ENCODE peak calls at places on chromosomes 12 and 14, in ten cellular contexts. Q is uterus, P is right lobe of liver, G is adrenal gland, O is breast epithelium, T is testis, F is transverse colon, H is ovary, J is HepG2, L is IMR-90. R is an unnamed sample. For H3K36me3, the result is how much of the 10 kb centered on the place peaks cover.

GRCh38 chr14:24339284-24340151 is at the start of gene RIPK3:
- DNase-seq in P (peak), J (no peak), O (no peak), L (no peak), G (no peak), H (no peak), Q (no peak), F (peak), T (no peak), R (peak)

GRCh38 chr14:31936100-31936499 is 141.0 kb upstream of the ARHGAP5 start:
- DNase-seq in G (no peak), O (no peak), F (peak), J (peak), Q (no peak), T (no peak), P (no peak), L (peak), H (no peak), R (no peak)

GRCh38 chr14:95200404-95200803 is 43.1 kb upstream of the DICER1 start:
- DNase-seq in G (no peak), T (no peak), F (no peak), H (no peak), P (no peak), O (no peak), L (no peak), J (no peak), Q (no peak), R (no peak)

GRCh38 chr12:26239508-26240328 is 44.3 kb downstream of the SSPN start:
- DNase-seq in O (peak), P (no peak), Q (peak), G (peak), T (peak), F (no peak), L (peak), J (peak), H (peak), R (peak)

GRCh38 chr14:69328765-69329164 is 68.8 kb downstream of the GALNT16 start:
- DNase-seq in F (no peak), P (no peak), G (no peak), O (no peak), H (no peak), L (no peak), Q (no peak), T (no peak), J (no peak), R (no peak)

GRCh38 chr12:42961395-42961794 is 371.8 kb upstream of the PRICKLE1 start:
- DNase-seq in Q (no peak), O (no peak), H (no peak), P (no peak), G (no peak), L (peak), J (peak), F (no peak), T (no peak), R (no peak)

GRCh38 chr14:64423987-64424386 is 35.8 kb downstream of the MTHFD1 start:
- DNase-seq in O (no peak), F (no peak), H (no peak), J (no peak), G (no peak), L (peak), P (no peak), Q (no peak), T (no peak), R (no peak)

GRCh38 chr12:52279683-52280318 is 5.4 kb downstream of the KRT86 start:
- DNase-seq in G (peak), P (no peak), Q (no peak), J (no peak), H (no peak), T (no peak), L (peak), F (no peak), O (peak), R (no peak)

GRCh38 chr12:42916143-42916542 is 326.6 kb upstream of the PRICKLE1 start:
- DNase-seq in H (no peak), G (no peak), Q (no peak), L (no peak), F (no peak), T (no peak), J (no peak), P (no peak), O (no peak), R (no peak)

GRCh38 chr12:131757111-131757510 is 46.2 kb downstream of the SFSWAP start:
- DNase-seq in H (no peak), L (no peak), T (no peak), P (no peak), O (peak), Q (no peak), G (no peak), F (no peak), J (no peak), R (no peak)

GRCh38 chr12:19963972-19964371 is 404.4 kb upstream of the PDE3A start:
- DNase-seq in H (no peak), F (no peak), O (no peak), J (no peak), G (no peak), L (no peak), Q (no peak), P (no peak), T (no peak), R (no peak)

GRCh38 chr14:75450381-75451276 is 22.8 kb downstream of the JDP2 start:
- DNase-seq in P (peak), O (peak), H (peak), T (no peak), J (peak), F (peak), G (peak), L (peak), Q (peak), R (peak)

GRCh38 chr12:14716848-14717444 is 20.5 kb upstream of the GUCY2C start:
- DNase-seq in G (peak), P (no peak), Q (no peak), T (peak), H (no peak), O (no peak), L (peak), J (peak), F (peak), R (no peak)

GRCh38 chr14:36949371-36949770 is 223.0 kb downstream of the SLC25A21 start:
- DNase-seq in G (no peak), L (no peak), F (no peak), H (no peak), J (no peak), T (no peak), Q (no peak), P (no peak), O (no peak), R (no peak)

GRCh38 chr12:132724506-132725220 is 14.0 kb downstream of the PGAM5 start:
- DNase-seq in G (no peak), H (no peak), O (no peak), F (no peak), J (no peak), P (no peak), L (no peak), Q (no peak), T (no peak), R (no peak)

GRCh38 chr14:57866199-57866755 is 385 bp upstream of the SLC35F4 start:
- DNase-seq in O (no peak), L (no peak), G (no peak), F (no peak), Q (no peak), H (no peak), J (no peak), T (no peak), P (no peak), R (no peak)

GRCh38 chr12:83841620-83842019 is 1071.0 kb downstream of the SLC6A15 start:
- DNase-seq in O (no peak), P (no peak), F (no peak), G (no peak), T (no peak), J (no peak), H (no peak), Q (no peak), L (no peak), R (no peak)

GRCh38 chr14:36502558-36503508 is 17.2 kb downstream of the NKX2-1 start:
- DNase-seq in L (no peak), F (no peak), J (no peak), H (no peak), P (no peak), Q (no peak), O (no peak), T (no peak), G (no peak), R (no peak)

GRCh38 chr14:24630872-24631477 is 3.0 kb downstream of the GZMB start:
- DNase-seq in J (peak), H (no peak), G (no peak), Q (no peak), P (no peak), O (no peak), T (no peak), F (peak), L (peak), R (no peak)

GRCh38 chr14:102442241-102443211 is 67.0 kb downstream of the ANKRD9 start:
- DNase-seq in Q (no peak), O (no peak), J (peak), T (no peak), G (no peak), P (no peak), H (no peak), F (peak), L (peak), R (no peak)

GRCh38 chr12:102971227-102971626 is 13.8 kb downstream of the ASCL1 start:
- DNase-seq in G (no peak), Q (no peak), L (no peak), O (no peak), T (no peak), F (no peak), P (no peak), J (no peak), H (no peak), R (no peak)

GRCh38 chr12:65699251-65699650 is 125.0 kb upstream of the HMGA2 start:
- DNase-seq in F (no peak), L (peak), H (no peak), J (no peak), P (no peak), Q (no peak), T (no peak), G (no peak), O (no peak), R (no peak)

GRCh38 chr14:88933203-88933602 is 108.8 kb downstream of the TTC8 start:
- DNase-seq in O (no peak), F (no peak), Q (no peak), G (no peak), J (no peak), T (no peak), L (no peak), H (no peak), P (no peak), R (no peak)

GRCh38 chr14:53570411-53571387 is 385.9 kb downstream of the BMP4 start:
- DNase-seq in T (no peak), L (no peak), F (no peak), P (no peak), Q (no peak), G (no peak), O (no peak), J (no peak), H (no peak), R (no peak)

GRCh38 chr14:24871302-24871701 is 178.6 kb downstream of the STXBP6 start:
- DNase-seq in L (peak), T (no peak), P (no peak), J (peak), G (no peak), O (no peak), Q (no peak), F (no peak), H (no peak), R (no peak)

GRCh38 chr12:126781593-126781992 is 1485.4 kb upstream of the TMEM132C start:
- DNase-seq in Q (no peak), P (no peak), F (no peak), G (no peak), H (no peak), J (no peak), O (no peak), L (no peak), T (no peak), R (no peak)

GRCh38 chr12:8032242-8033152 is at the start of gene FOXJ2:
- DNase-seq in H (peak), G (peak), J (peak), L (peak), F (peak), Q (peak), P (peak), T (peak), O (peak), R (peak)

GRCh38 chr12:109719123-109720022 is 5.7 kb downstream of the FAM222A start:
- DNase-seq in P (no peak), G (peak), H (no peak), T (no peak), O (no peak), F (no peak), Q (no peak), L (peak), J (peak), R (no peak)

GRCh38 chr12:41936333-41936732 is 208.3 kb downstream of the GXYLT1 start:
- DNase-seq in G (no peak), P (no peak), L (no peak), F (no peak), T (no peak), H (no peak), Q (no peak), J (no peak), O (no peak), R (no peak)

GRCh38 chr12:121250359-121250758 is 40.4 kb downstream of the P2RX4 start:
- DNase-seq in G (no peak), H (no peak), J (no peak), L (no peak), T (no peak), O (no peak), Q (no peak), F (no peak), P (no peak), R (no peak)

GRCh38 chr12:3061858-3062215 is 15.3 kb upstream of the TSPAN9 start:
- DNase-seq in P (no peak), J (no peak), H (no peak), O (no peak), T (no peak), Q (no peak), F (no peak), G (no peak), L (no peak), R (no peak)

GRCh38 chr14:76763362-76764041 is 2.2 kb downstream of the VASH1 start:
- DNase-seq in T (peak), Q (no peak), J (no peak), L (peak), O (no peak), G (no peak), H (no peak), P (no peak), F (no peak), R (no peak)
- H3K36me3 ChIP-seq in T (under half), Q (under half), J (under half), L (under half), O (under half), G (under half), H (under half), P (under half), F (under half), R (under half)

GRCh38 chr12:88940854-88941253 is 360.6 kb upstream of the KITLG start:
- DNase-seq in H (no peak), T (no peak), G (no peak), P (no peak), Q (no peak), L (no peak), F (no peak), J (no peak), O (no peak), R (no peak)

GRCh38 chr12:88931598-88931997 is 351.3 kb upstream of the KITLG start:
- DNase-seq in Q (no peak), F (no peak), L (no peak), T (no peak), J (peak), P (no peak), O (no peak), H (no peak), G (no peak), R (no peak)

GRCh38 chr12:88934163-88934747 is 354.0 kb upstream of the KITLG start:
- DNase-seq in L (peak), F (no peak), O (no peak), J (no peak), G (no peak), H (no peak), P (no peak), Q (no peak), T (no peak), R (no peak)

GRCh38 chr12:88932457-88932856 is 352.2 kb upstream of the KITLG start:
- DNase-seq in T (no peak), L (no peak), F (no peak), Q (no peak), G (no peak), J (peak), O (no peak), H (no peak), P (no peak), R (no peak)

GRCh38 chr12:88935856-88936255 is 355.6 kb upstream of the KITLG start:
- DNase-seq in P (no peak), O (no peak), T (no peak), H (no peak), G (no peak), L (peak), F (no peak), J (no peak), Q (no peak), R (no peak)
- TF ChIP-seq POLR2A in P (no peak), O (no peak), T (no peak), H (no peak), G (no peak), L (no peak), F (no peak), J (no peak), Q (no peak), R (no peak)

DNA sequence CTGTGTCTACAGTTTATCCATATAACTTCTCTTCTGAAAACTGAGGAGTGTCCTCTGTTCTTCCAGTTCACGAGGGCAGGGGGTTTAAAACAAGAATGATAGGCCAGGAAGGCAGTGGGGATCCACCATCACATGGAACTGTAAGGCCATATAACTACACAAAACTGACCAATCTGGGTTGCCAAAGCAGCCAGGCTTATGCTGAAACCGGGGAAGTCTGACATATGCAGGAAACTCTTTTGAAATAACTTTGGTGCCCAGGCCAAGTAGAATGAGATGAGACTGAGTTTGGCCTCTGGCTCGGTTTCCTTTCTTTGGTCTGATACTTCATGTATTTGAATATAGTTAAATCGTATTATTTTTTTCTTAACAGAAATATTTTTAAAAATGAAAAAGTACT is 18.0 kb upstream of the ATF1 start:
- DNase-seq in F (no peak), L (no peak), H (no peak), P (no peak), G (no peak), T (no peak), Q (no peak), O (no peak), J (no peak), R (no peak)
- H3K36me3 ChIP-seq in F (under half), L (under half), H (under half), P (under half), G (under half), T (under half), Q (under half), O (under half), J (under half), R (half or more)

GRCh38 chr12:96196781-96197180 is 2.6 kb downstream of the ELK3 start:
- DNase-seq in L (peak), Q (no peak), F (no peak), O (no peak), H (no peak), G (no peak), J (no peak), T (no peak), P (no peak), R (no peak)

GRCh38 chr12:96194572-96194889 is 356 bp downstream of the ELK3 start:
- DNase-seq in H (no peak), O (no peak), T (no peak), L (no peak), J (no peak), P (no peak), F (no peak), Q (no peak), G (no peak), R (no peak)

GRCh38 chr12:96197503-96198272 is 3.5 kb downstream of the ELK3 start:
- DNase-seq in Q (no peak), T (no peak), P (no peak), L (peak), O (no peak), G (no peak), H (no peak), F (no peak), J (no peak), R (no peak)

GRCh38 chr12:96194901-96195844 is 998 bp downstream of the ELK3 start:
- DNase-seq in Q (peak), F (peak), H (peak), T (peak), O (no peak), P (peak), G (peak), L (peak), J (no peak), R (peak)

GRCh38 chr12:96195845-96196451 is 1.8 kb downstream of the ELK3 start:
- DNase-seq in L (peak), F (peak), T (no peak), P (no peak), J (no peak), O (no peak), Q (peak), G (no peak), H (peak), R (no peak)
- TF ChIP-seq POLR2A in L (peak), F (no peak), T (no peak), P (no peak), J (no peak), O (no peak), Q (no peak), G (no peak), H (no peak), R (no peak)

DNA sequence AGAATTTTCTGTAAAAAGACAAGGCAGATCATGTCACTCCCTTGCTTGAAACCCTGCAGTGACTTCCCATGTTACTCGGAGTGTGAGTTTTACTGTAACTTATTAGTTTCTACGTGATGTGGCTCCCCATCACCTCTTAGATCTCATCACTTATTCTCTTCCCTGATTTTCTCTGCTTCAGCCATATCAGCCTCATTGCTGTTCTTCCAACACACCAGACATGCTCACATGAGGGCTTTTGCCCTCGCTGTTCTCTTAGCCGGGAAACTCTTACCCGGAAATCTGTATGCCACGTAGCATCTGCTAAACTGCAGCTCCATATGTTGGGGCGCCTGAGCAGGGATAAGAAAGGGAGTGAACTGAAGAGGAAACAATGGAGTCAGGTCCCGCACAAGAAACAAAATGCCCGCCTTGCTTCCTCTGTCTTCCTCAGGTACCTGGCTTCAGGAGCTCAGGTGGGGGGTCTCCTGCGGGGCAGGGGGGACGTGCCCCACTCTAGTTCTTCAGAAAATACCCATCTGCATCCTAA is 16.6 kb downstream of the SMUG1 start:
- DNase-seq in J (no peak), O (no peak), G (no peak), H (no peak), P (no peak), Q (no peak), L (no peak), F (no peak), T (no peak), R (no peak)
- H3K36me3 ChIP-seq in J (under half), O (under half), G (under half), H (under half), P (under half), Q (under half), L (under half), F (under half), T (under half), R (under half)

DNA sequence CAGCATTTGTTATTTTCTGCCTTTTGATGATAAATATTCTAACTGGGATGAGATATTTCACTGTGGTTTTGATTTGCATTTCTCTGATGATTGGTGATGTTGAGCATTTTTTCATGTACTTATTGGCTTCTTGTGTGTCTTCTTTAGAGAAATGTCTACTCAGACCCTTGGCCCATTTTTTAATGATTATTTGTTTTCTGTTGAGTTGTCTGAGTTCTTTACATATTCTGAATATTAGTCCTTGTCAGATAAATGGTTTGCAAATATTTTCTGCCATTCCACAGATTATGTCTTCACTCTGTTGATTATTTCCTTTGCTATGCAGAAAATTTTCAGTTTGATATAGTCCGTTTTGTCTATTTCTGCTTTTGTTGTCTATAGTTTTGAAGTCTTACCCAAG is 317.0 kb downstream of the CEP128 start:
- DNase-seq in L (peak), J (no peak), O (no peak), F (no peak), P (no peak), Q (no peak), H (no peak), G (no peak), T (no peak), R (no peak)
- TF ChIP-seq POLR2A in L (no peak), J (no peak), O (no peak), F (no peak), P (no peak), Q (no peak), H (no peak), G (no peak), T (no peak), R (no peak)